ENCODE peak calls at places on chromosome 11, in nine cellular contexts. C, J, R, O, G, H, B, W and X are unnamed samples.

GRCh38 chr11:71334191-71334590 is 81.8 kb upstream of the SHANK2 start:
- DNase-seq in C (no peak), J (no peak), R (peak; percentile 56), O (no peak), G (no peak), H (no peak), B (no peak), W (no peak), X (no peak)

GRCh38 chr11:132623496-132623895 is 908.8 kb downstream of the OPCML start:
- DNase-seq in C (no peak), J (no peak), R (no peak), O (no peak), G (no peak), H (no peak), B (no peak), W (no peak), X (no peak)

GRCh38 chr11:110134120-110134519 is 40.9 kb downstream of the ZC3H12C start:
- DNase-seq in C (no peak), J (no peak), R (no peak), O (no peak), G (no peak), H (no peak), B (no peak), W (no peak), X (peak; percentile 87)

GRCh38 chr11:106457727-106458126 is 380.3 kb downstream of the AASDHPPT start:
- DNase-seq in C (no peak), J (peak; percentile 61), R (no peak), O (no peak), G (no peak), H (peak; percentile 33), B (no peak), W (no peak), X (no peak)

GRCh38 chr11:123478352-123478986 is 48.4 kb downstream of the GRAMD1B start:
- DNase-seq in C (no peak), J (peak; percentile 83), R (no peak), O (peak; percentile 67), G (peak; percentile 76), H (peak; percentile 63), B (no peak), W (peak; percentile 64), X (peak; percentile 66)

GRCh38 chr11:47183031-47183856 is 3.0 kb downstream of the PACSIN3 start:
- DNase-seq in C (no peak), J (no peak), R (no peak), O (no peak), G (no peak), H (no peak), B (no peak), W (no peak), X (no peak)

GRCh38 chr11:126105748-126106080 is 43.0 kb upstream of the CDON start:
- DNase-seq in C (no peak), J (no peak), R (no peak), O (no peak), G (no peak), H (no peak), B (no peak), W (no peak), X (no peak)

GRCh38 chr11:100817620-100818019 is 130.5 kb downstream of the ARHGAP42 start:
- DNase-seq in C (no peak), J (no peak), R (no peak), O (no peak), G (no peak), H (no peak), B (no peak), W (no peak), X (no peak)